ENCODE peak calls at places on chromosomes 4 and X, in six cellular contexts. One of them, this sample, is unnamed.

GRCh38 chr4:168784786-168785461 is 225.1 kb downstream of the CBR4 start:
- DNase-seq in GM23248: no peak
- DNase-seq in tibial artery: no peak
- DNase-seq in Panc1: no peak
- DNase-seq in A549: no peak
- DNase-seq in fibroblast of lung: no peak
- DNase-seq in this sample: no peak

GRCh38 chr4:54017974-54018373 is 46.4 kb downstream of the CHIC2 start:
- DNase-seq in Panc1: no peak
- DNase-seq in A549: no peak
- DNase-seq in tibial artery: no peak
- DNase-seq in fibroblast of lung: no peak
- DNase-seq in GM23248: no peak
- DNase-seq in this sample: no peak

GRCh38 chrX:138885886-138886285 is 174.4 kb upstream of the FGF13 start:
- DNase-seq in tibial artery: no peak
- DNase-seq in A549: no peak
- DNase-seq in Panc1: no peak
- DNase-seq in GM23248: peak
- DNase-seq in fibroblast of lung: peak
- DNase-seq in this sample: no peak

GRCh38 chr4:101197350-101197749 is 150.0 kb downstream of the PPP3CA start:
- DNase-seq in GM23248: no peak
- DNase-seq in A549: no peak
- DNase-seq in Panc1: no peak
- DNase-seq in fibroblast of lung: no peak
- DNase-seq in tibial artery: no peak
- DNase-seq in this sample: no peak

GRCh38 chrX:15956684-15957083 is 102.1 kb upstream of the AP1S2 start:
- DNase-seq in tibial artery: no peak
- DNase-seq in A549: no peak
- DNase-seq in fibroblast of lung: no peak
- DNase-seq in GM23248: peak
- DNase-seq in Panc1: no peak
- DNase-seq in this sample: no peak

GRCh38 chrX:16750136-16750535 is 30.7 kb downstream of the SYAP1 start:
- DNase-seq in GM23248: no peak
- DNase-seq in fibroblast of lung: no peak
- DNase-seq in Panc1: no peak
- DNase-seq in tibial artery: no peak
- DNase-seq in A549: no peak
- DNase-seq in this sample: no peak

GRCh38 chr4:184387351-184387750 is 87.0 kb downstream of the IRF2 start:
- DNase-seq in fibroblast of lung: no peak
- DNase-seq in A549: no peak
- DNase-seq in GM23248: no peak
- DNase-seq in Panc1: no peak
- DNase-seq in tibial artery: no peak
- DNase-seq in this sample: no peak

GRCh38 chr4:152591361-152591760 is 55.5 kb upstream of the FBXW7 start:
- DNase-seq in fibroblast of lung: peak
- DNase-seq in tibial artery: no peak
- DNase-seq in Panc1: no peak
- DNase-seq in A549: no peak
- DNase-seq in GM23248: peak
- DNase-seq in this sample: no peak

GRCh38 chrX:153573999-153574398 is 24.9 kb downstream of the CCNQ start:
- DNase-seq in tibial artery: no peak
- DNase-seq in A549: no peak
- DNase-seq in GM23248: peak
- DNase-seq in Panc1: no peak
- DNase-seq in fibroblast of lung: no peak
- DNase-seq in this sample: no peak

GRCh38 chr4:177239475-177239874 is 70.2 kb upstream of the NEIL3 start:
- DNase-seq in Panc1: no peak
- DNase-seq in GM23248: peak
- DNase-seq in fibroblast of lung: peak
- DNase-seq in tibial artery: no peak
- DNase-seq in A549: no peak
- DNase-seq in this sample: no peak

GRCh38 chrX:108148524-108148923 is 56.9 kb downstream of the ATG4A start:
- DNase-seq in fibroblast of lung: no peak
- DNase-seq in Panc1: no peak
- DNase-seq in A549: no peak
- DNase-seq in tibial artery: no peak
- DNase-seq in GM23248: no peak
- DNase-seq in this sample: no peak

GRCh38 chr4:144716778-144717177 is 70.8 kb downstream of the HHIP start:
- DNase-seq in tibial artery: no peak
- DNase-seq in A549: no peak
- DNase-seq in GM23248: peak
- DNase-seq in fibroblast of lung: no peak
- DNase-seq in Panc1: no peak
- DNase-seq in this sample: no peak

GRCh38 chr4:84994280-84994679 is 27.8 kb upstream of the WDFY3 start:
- DNase-seq in fibroblast of lung: peak
- DNase-seq in GM23248: peak
- DNase-seq in tibial artery: no peak
- DNase-seq in Panc1: no peak
- DNase-seq in A549: no peak
- DNase-seq in this sample: no peak

GRCh38 chr4:127634181-127634580 is 1.4 kb downstream of the INTU start:
- DNase-seq in fibroblast of lung: peak
- DNase-seq in A549: no peak
- DNase-seq in Panc1: no peak
- DNase-seq in GM23248: peak
- DNase-seq in tibial artery: no peak
- DNase-seq in this sample: no peak

GRCh38 chr4:153655928-153656327 is 28.2 kb upstream of the TLR2 start:
- DNase-seq in tibial artery: peak
- DNase-seq in fibroblast of lung: no peak
- DNase-seq in GM23248: no peak
- DNase-seq in A549: no peak
- DNase-seq in Panc1: no peak
- DNase-seq in this sample: no peak

GRCh38 chrX:132584936-132585335 is 96.1 kb upstream of the MBNL3 start:
- DNase-seq in fibroblast of lung: no peak
- DNase-seq in GM23248: no peak
- DNase-seq in A549: no peak
- DNase-seq in tibial artery: no peak
- DNase-seq in Panc1: no peak
- DNase-seq in this sample: no peak

GRCh38 chr4:8895295-8895694 is 23.7 kb upstream of the HMX1 start:
- DNase-seq in Panc1: no peak
- DNase-seq in tibial artery: no peak
- DNase-seq in GM23248: no peak
- DNase-seq in A549: no peak
- DNase-seq in fibroblast of lung: no peak
- DNase-seq in this sample: no peak

GRCh38 chr4:119536572-119537528 is 91.8 kb downstream of the PDE5A start:
- DNase-seq in GM23248: peak
- DNase-seq in tibial artery: no peak
- DNase-seq in A549: no peak
- DNase-seq in Panc1: no peak
- DNase-seq in fibroblast of lung: peak
- DNase-seq in this sample: peak

GRCh38 chr4:140330311-140330900 is 43.0 kb upstream of the SCOC start:
- DNase-seq in tibial artery: no peak
- DNase-seq in GM23248: peak
- DNase-seq in fibroblast of lung: peak
- DNase-seq in Panc1: no peak
- DNase-seq in A549: peak
- DNase-seq in this sample: no peak

GRCh38 chr4:115234405-115235093 is 121.1 kb upstream of the NDST4 start:
- DNase-seq in A549: no peak
- DNase-seq in GM23248: peak
- DNase-seq in Panc1: no peak
- DNase-seq in tibial artery: no peak
- DNase-seq in fibroblast of lung: no peak
- DNase-seq in this sample: no peak

GRCh38 chr4:43763029-43763610 is 685.5 kb downstream of the KCTD8 start:
- DNase-seq in tibial artery: no peak
- DNase-seq in GM23248: peak
- DNase-seq in A549: no peak
- DNase-seq in Panc1: no peak
- DNase-seq in fibroblast of lung: no peak
- DNase-seq in this sample: no peak

GRCh38 chr4:3293410-3294391 is 880 bp downstream of the RGS12 start:
- DNase-seq in fibroblast of lung: no peak
- DNase-seq in GM23248: peak
- DNase-seq in tibial artery: no peak
- DNase-seq in A549: no peak
- DNase-seq in Panc1: no peak
- DNase-seq in this sample: peak

GRCh38 chrX:2829066-2829430 is 318 bp downstream of the GYG2 start:
- DNase-seq in fibroblast of lung: no peak
- DNase-seq in tibial artery: no peak
- DNase-seq in GM23248: no peak
- DNase-seq in Panc1: no peak
- DNase-seq in A549: no peak
- DNase-seq in this sample: no peak
- H3K4me3 ChIP-seq in fibroblast of lung: peak
- H3K4me3 ChIP-seq in tibial artery: peak
- H3K4me3 ChIP-seq in GM23248: peak
- H3K4me3 ChIP-seq in Panc1: no peak
- H3K4me3 ChIP-seq in A549: peak
- H3K4me3 ChIP-seq in this sample: peak

GRCh38 chr4:25788839-25789238 is 73.9 kb downstream of the SEL1L3 start:
- DNase-seq in fibroblast of lung: no peak
- DNase-seq in A549: no peak
- DNase-seq in Panc1: no peak
- DNase-seq in GM23248: no peak
- DNase-seq in tibial artery: no peak
- DNase-seq in this sample: no peak

GRCh38 chr4:25792843-25793242 is 69.9 kb downstream of the SEL1L3 start:
- DNase-seq in fibroblast of lung: no peak
- DNase-seq in tibial artery: no peak
- DNase-seq in A549: no peak
- DNase-seq in Panc1: no peak
- DNase-seq in GM23248: no peak
- DNase-seq in this sample: no peak

GRCh38 chr4:25787891-25788331 is 74.9 kb downstream of the SEL1L3 start:
- DNase-seq in Panc1: no peak
- DNase-seq in A549: no peak
- DNase-seq in tibial artery: no peak
- DNase-seq in GM23248: no peak
- DNase-seq in fibroblast of lung: no peak
- DNase-seq in this sample: no peak

GRCh38 chr4:25792200-25792791 is 70.5 kb downstream of the SEL1L3 start:
- DNase-seq in A549: peak
- DNase-seq in Panc1: no peak
- DNase-seq in tibial artery: no peak
- DNase-seq in GM23248: peak
- DNase-seq in fibroblast of lung: no peak
- DNase-seq in this sample: no peak

DNA sequence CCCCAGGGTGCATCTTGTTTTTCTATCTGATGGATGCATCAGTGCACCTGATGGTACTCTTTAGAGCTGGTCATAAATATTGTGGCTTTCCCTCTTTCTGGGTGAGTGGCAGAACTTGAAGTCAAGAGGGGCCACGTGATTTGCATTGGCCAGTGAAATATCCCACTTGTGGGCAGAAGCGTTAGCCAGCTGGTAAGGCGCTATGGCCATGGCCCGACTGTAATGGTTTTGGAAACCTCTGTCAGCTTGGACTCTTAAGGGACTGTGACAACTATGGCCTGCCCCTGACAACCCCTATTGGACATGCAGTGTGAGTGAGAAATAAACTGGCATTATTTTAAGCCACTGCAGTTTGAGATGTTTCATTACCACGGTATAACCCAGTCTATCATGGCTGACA is 72.8 kb downstream of the SEL1L3 start:
- DNase-seq in GM23248: no peak
- DNase-seq in A549: no peak
- DNase-seq in Panc1: no peak
- DNase-seq in fibroblast of lung: no peak
- DNase-seq in tibial artery: no peak
- DNase-seq in this sample: no peak
- H3K4me3 ChIP-seq in GM23248: no peak
- H3K4me3 ChIP-seq in A549: no peak
- H3K4me3 ChIP-seq in Panc1: no peak
- H3K4me3 ChIP-seq in fibroblast of lung: no peak
- H3K4me3 ChIP-seq in tibial artery: no peak
- H3K4me3 ChIP-seq in this sample: no peak

GRCh38 chr4:108885211-108885610 is 122.4 kb upstream of the ETNPPL start:
- DNase-seq in fibroblast of lung: peak
- DNase-seq in Panc1: no peak
- DNase-seq in A549: no peak
- DNase-seq in GM23248: peak
- DNase-seq in tibial artery: no peak
- DNase-seq in this sample: peak
- H3K4me3 ChIP-seq in fibroblast of lung: no peak
- H3K4me3 ChIP-seq in Panc1: no peak
- H3K4me3 ChIP-seq in A549: no peak
- H3K4me3 ChIP-seq in GM23248: peak
- H3K4me3 ChIP-seq in tibial artery: no peak
- H3K4me3 ChIP-seq in this sample: no peak

GRCh38 chrX:48681539-48682183 is 1.9 kb upstream of the WAS start:
- DNase-seq in fibroblast of lung: no peak
- DNase-seq in tibial artery: no peak
- DNase-seq in Panc1: no peak
- DNase-seq in A549: no peak
- DNase-seq in GM23248: no peak
- DNase-seq in this sample: no peak

GRCh38 chrX:48676893-48677270 is 6.7 kb upstream of the WAS start:
- DNase-seq in A549: peak
- DNase-seq in fibroblast of lung: no peak
- DNase-seq in tibial artery: no peak
- DNase-seq in Panc1: no peak
- DNase-seq in GM23248: peak
- DNase-seq in this sample: no peak

GRCh38 chrX:48676106-48676892 is 7.3 kb upstream of the WAS start:
- DNase-seq in GM23248: peak
- DNase-seq in fibroblast of lung: peak
- DNase-seq in A549: peak
- DNase-seq in Panc1: peak
- DNase-seq in tibial artery: peak
- DNase-seq in this sample: peak

GRCh38 chrX:48683411-48683982 is at the start of gene WAS:
- DNase-seq in Panc1: no peak
- DNase-seq in fibroblast of lung: no peak
- DNase-seq in tibial artery: no peak
- DNase-seq in GM23248: no peak
- DNase-seq in A549: no peak
- DNase-seq in this sample: no peak

DNA sequence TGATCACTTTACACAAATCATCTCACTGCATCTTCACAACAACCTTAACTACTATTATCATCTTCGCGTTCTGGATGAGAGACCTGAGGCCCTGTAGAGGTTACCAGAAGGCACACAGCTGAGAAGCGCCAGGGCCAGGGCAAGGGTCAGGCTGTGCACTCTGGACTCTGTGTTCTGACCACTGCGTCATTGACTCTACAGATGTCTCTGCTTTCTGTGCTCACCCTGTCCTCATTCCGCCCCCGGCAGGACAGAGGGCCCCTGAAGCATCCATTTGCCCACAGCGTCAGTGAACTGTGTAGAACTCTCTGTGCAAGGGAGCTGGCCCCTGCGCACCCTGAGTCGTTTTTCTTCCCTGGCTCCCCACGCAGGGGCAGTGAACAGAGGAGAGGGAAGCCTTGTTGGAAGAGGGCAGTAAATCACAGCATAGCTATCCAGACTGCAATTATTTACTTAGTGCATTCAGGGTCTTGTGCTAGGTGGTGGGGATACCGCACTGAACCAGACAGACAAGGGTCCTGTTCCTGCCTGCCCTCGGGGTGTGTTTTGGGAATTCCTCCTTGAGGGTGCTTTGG is 6.1 kb upstream of the WAS start:
- DNase-seq in Panc1: no peak
- DNase-seq in tibial artery: no peak
- DNase-seq in GM23248: no peak
- DNase-seq in fibroblast of lung: no peak
- DNase-seq in A549: no peak
- DNase-seq in this sample: no peak
- H3K4me3 ChIP-seq in Panc1: peak
- H3K4me3 ChIP-seq in tibial artery: peak
- H3K4me3 ChIP-seq in GM23248: no peak
- H3K4me3 ChIP-seq in fibroblast of lung: peak
- H3K4me3 ChIP-seq in A549: peak
- H3K4me3 ChIP-seq in this sample: no peak

This sample was measured in SJSA1.